ENCODE peak calls at places on chromosomes 16 and 17, in four cellular contexts. One of them, this sample, is unnamed.

GRCh38 chr16:14180431-14181059 is 109.4 kb downstream of the MRTFB start:
- DNase-seq in activated CD8-positive, alpha-beta memory T cell treated with anti-CD3 and anti-CD28 coated beads, Interleukin-2, amount 50 U/mL, for 48 hours: no peak
- DNase-seq in CD8-positive, alpha-beta memory T cell: no peak
- DNase-seq in coronary artery: no peak
- DNase-seq in this sample: no peak

GRCh38 chr17:44308865-44309264 is 464 bp downstream of the RUNDC3A start:
- DNase-seq in coronary artery: no peak
- DNase-seq in CD8-positive, alpha-beta memory T cell: no peak
- DNase-seq in activated CD8-positive, alpha-beta memory T cell treated with anti-CD3 and anti-CD28 coated beads, Interleukin-2, amount 50 U/mL, for 48 hours: no peak
- DNase-seq in this sample: no peak

GRCh38 chr16:30768583-30769181 is 6.6 kb downstream of the RNF40 start:
- DNase-seq in coronary artery: no peak
- DNase-seq in CD8-positive, alpha-beta memory T cell: no peak
- DNase-seq in activated CD8-positive, alpha-beta memory T cell treated with anti-CD3 and anti-CD28 coated beads, Interleukin-2, amount 50 U/mL, for 48 hours: no peak
- DNase-seq in this sample: peak

GRCh38 chr17:44066204-44066930 is at the start of gene LSM12:
- DNase-seq in CD8-positive, alpha-beta memory T cell: peak
- DNase-seq in coronary artery: peak
- DNase-seq in activated CD8-positive, alpha-beta memory T cell treated with anti-CD3 and anti-CD28 coated beads, Interleukin-2, amount 50 U/mL, for 48 hours: peak
- DNase-seq in this sample: peak

GRCh38 chr17:62652251-62653001 is 25.0 kb downstream of the MRC2 start:
- DNase-seq in activated CD8-positive, alpha-beta memory T cell treated with anti-CD3 and anti-CD28 coated beads, Interleukin-2, amount 50 U/mL, for 48 hours: peak
- DNase-seq in coronary artery: peak
- DNase-seq in CD8-positive, alpha-beta memory T cell: peak
- DNase-seq in this sample: peak

GRCh38 chr16:84303023-84303422 is 8.3 kb downstream of the WFDC1 start:
- DNase-seq in coronary artery: peak
- DNase-seq in CD8-positive, alpha-beta memory T cell: no peak
- DNase-seq in activated CD8-positive, alpha-beta memory T cell treated with anti-CD3 and anti-CD28 coated beads, Interleukin-2, amount 50 U/mL, for 48 hours: no peak
- DNase-seq in this sample: no peak

GRCh38 chr16:4920826-4921225 is 16.1 kb downstream of the PPL start:
- DNase-seq in activated CD8-positive, alpha-beta memory T cell treated with anti-CD3 and anti-CD28 coated beads, Interleukin-2, amount 50 U/mL, for 48 hours: no peak
- DNase-seq in coronary artery: no peak
- DNase-seq in CD8-positive, alpha-beta memory T cell: no peak
- DNase-seq in this sample: no peak

GRCh38 chr16:69906838-69907301 is 44.3 kb upstream of the CLEC18A start:
- DNase-seq in CD8-positive, alpha-beta memory T cell: no peak
- DNase-seq in coronary artery: no peak
- DNase-seq in activated CD8-positive, alpha-beta memory T cell treated with anti-CD3 and anti-CD28 coated beads, Interleukin-2, amount 50 U/mL, for 48 hours: no peak
- DNase-seq in this sample: no peak

GRCh38 chr17:47727704-47728036 is 5.4 kb upstream of the TBX21 start:
- DNase-seq in coronary artery: no peak
- DNase-seq in activated CD8-positive, alpha-beta memory T cell treated with anti-CD3 and anti-CD28 coated beads, Interleukin-2, amount 50 U/mL, for 48 hours: peak
- DNase-seq in CD8-positive, alpha-beta memory T cell: no peak
- DNase-seq in this sample: peak

GRCh38 chr17:1649116-1649843 is 386 bp downstream of the RILP start:
- DNase-seq in CD8-positive, alpha-beta memory T cell: peak
- DNase-seq in coronary artery: peak
- DNase-seq in activated CD8-positive, alpha-beta memory T cell treated with anti-CD3 and anti-CD28 coated beads, Interleukin-2, amount 50 U/mL, for 48 hours: peak
- DNase-seq in this sample: peak

GRCh38 chr17:58669853-58670252 is 22.0 kb downstream of the TEX14 start:
- DNase-seq in CD8-positive, alpha-beta memory T cell: no peak
- DNase-seq in activated CD8-positive, alpha-beta memory T cell treated with anti-CD3 and anti-CD28 coated beads, Interleukin-2, amount 50 U/mL, for 48 hours: no peak
- DNase-seq in coronary artery: no peak
- DNase-seq in this sample: no peak

GRCh38 chr16:74743668-74744299 is 30.8 kb downstream of the FA2H start:
- DNase-seq in coronary artery: no peak
- DNase-seq in activated CD8-positive, alpha-beta memory T cell treated with anti-CD3 and anti-CD28 coated beads, Interleukin-2, amount 50 U/mL, for 48 hours: no peak
- DNase-seq in CD8-positive, alpha-beta memory T cell: no peak
- DNase-seq in this sample: no peak

GRCh38 chr17:58276423-58276822 is 4.3 kb downstream of the MPO start:
- DNase-seq in coronary artery: no peak
- DNase-seq in activated CD8-positive, alpha-beta memory T cell treated with anti-CD3 and anti-CD28 coated beads, Interleukin-2, amount 50 U/mL, for 48 hours: no peak
- DNase-seq in CD8-positive, alpha-beta memory T cell: no peak
- DNase-seq in this sample: no peak

This sample was measured in natural killer cell treated with Interleukin-12 subunit alpha and Interleukin-12 subunit beta and Interleukin-15 and Interleukin-18, amount 100 ng/mL, for 72 hours.